ENCODE peak calls at places on chromosomes 7 and 10, in ten cellular contexts. F is stimulated activated CD8-positive, alpha-beta memory T cell treated with anti-CD3 and anti-CD28 coated beads, Interleukin-2, amount 100 ng/mL, for 1 hour; E is T-helper 9 cell; L is thoracic aorta; T is pancreas; J is A549; V is effector memory CD8-positive, alpha-beta T cell; U is AG10803; W is neural progenitor cell; Z is central memory CD8-positive, alpha-beta T cell. Q is an unnamed sample.

GRCh38 chr10:22042557-22043326 is 39.2 kb upstream of the DNAJC1 start:
- DNase-seq in V (no peak), J (peak), W (peak), E (no peak), F (no peak), T (no peak), L (no peak), U (no peak), Z (no peak), Q (no peak)

GRCh38 chr10:132030898-132031463 is 34.8 kb upstream of the JAKMIP3 start:
- DNase-seq in J (no peak), Z (no peak), L (no peak), U (no peak), W (no peak), E (no peak), V (no peak), F (no peak), T (no peak), Q (no peak)

GRCh38 chr10:14658331-14659122 is 116.2 kb downstream of the FAM107B start:
- DNase-seq in J (peak), W (no peak), F (no peak), U (peak), L (no peak), T (no peak), V (no peak), Z (no peak), E (no peak), Q (no peak)

GRCh38 chr10:117535045-117535751 is 7.3 kb upstream of the EMX2 start:
- DNase-seq in U (no peak), L (no peak), V (no peak), W (peak), F (no peak), E (no peak), Z (no peak), J (no peak), T (no peak), Q (no peak)

GRCh38 chr10:12717981-12718707 is 283.4 kb downstream of the CCDC3 start:
- DNase-seq in L (no peak), E (no peak), T (no peak), U (no peak), F (no peak), V (no peak), W (peak), Z (no peak), J (no peak), Q (peak)

GRCh38 chr10:3347413-3348147 is 175.0 kb upstream of the PITRM1 start:
- DNase-seq in V (no peak), F (no peak), E (no peak), W (no peak), J (no peak), L (no peak), T (no peak), U (no peak), Z (no peak), Q (peak)

GRCh38 chr10:30154126-30154525 is 94.7 kb upstream of the JCAD start:
- DNase-seq in Z (no peak), W (no peak), E (no peak), L (no peak), J (no peak), V (no peak), F (no peak), T (no peak), U (no peak), Q (no peak)

GRCh38 chr7:130909161-130909836 is 175.3 kb upstream of the KLF14 start:
- DNase-seq in F (no peak), L (no peak), J (no peak), T (no peak), U (no peak), W (no peak), Z (no peak), V (no peak), E (no peak), Q (no peak)

GRCh38 chr7:16801111-16801542 is 3.7 kb downstream of the AGR2 start:
- DNase-seq in V (no peak), F (no peak), W (peak), Z (no peak), L (no peak), U (peak), E (no peak), T (no peak), J (peak), Q (peak)

GRCh38 chr10:90373911-90374310 is 483.9 kb downstream of the HTR7 start:
- DNase-seq in T (no peak), E (no peak), L (no peak), F (no peak), Z (no peak), W (no peak), U (no peak), V (no peak), J (no peak), Q (no peak)

GRCh38 chr7:33692956-33693355 is 212.4 kb upstream of the BMPER start:
- DNase-seq in J (no peak), F (no peak), Z (no peak), U (peak), T (no peak), V (no peak), L (no peak), E (no peak), W (no peak), Q (no peak)

GRCh38 chr10:110366641-110367040 is 61.9 kb upstream of the SMNDC1 start:
- DNase-seq in J (no peak), F (no peak), L (no peak), E (no peak), Z (no peak), W (no peak), T (no peak), U (no peak), V (no peak), Q (no peak)

GRCh38 chr10:133245439-133246235 is 8.0 kb downstream of the VENTX start:
- DNase-seq in L (no peak), U (no peak), E (no peak), W (peak), F (no peak), Z (no peak), T (no peak), J (no peak), V (no peak), Q (peak)

GRCh38 chr7:18547509-18548187 is 52.1 kb downstream of the HDAC9 start:
- DNase-seq in U (no peak), T (no peak), J (no peak), F (no peak), Z (no peak), E (no peak), V (no peak), L (no peak), W (no peak), Q (no peak)